ENCODE peak calls at places on chromosomes 16 and 17, in five cellular contexts. One of them, this sample, is unnamed.

GRCh38 chr16:7268182-7268581 is 64.5 kb upstream of the RBFOX1 start:
- DNase-seq in ovary: no peak
- DNase-seq in fibroblast of lung: no peak
- DNase-seq in thoracic aorta: no peak
- DNase-seq in WERI-Rb-1: peak
- DNase-seq in this sample: no peak

GRCh38 chr17:78785663-78786057 is 3.6 kb upstream of the CYTH1 start:
- DNase-seq in ovary: no peak
- DNase-seq in fibroblast of lung: no peak
- DNase-seq in thoracic aorta: no peak
- DNase-seq in WERI-Rb-1: no peak
- DNase-seq in this sample: no peak

GRCh38 chr17:17325228-17325627 is 22.1 kb downstream of the NT5M start:
- DNase-seq in ovary: no peak
- DNase-seq in fibroblast of lung: no peak
- DNase-seq in thoracic aorta: no peak
- DNase-seq in WERI-Rb-1: no peak
- DNase-seq in this sample: peak

GRCh38 chr16:53022374-53022773 is 30.3 kb downstream of the CHD9NB start:
- DNase-seq in ovary: peak
- DNase-seq in fibroblast of lung: peak
- DNase-seq in thoracic aorta: no peak
- DNase-seq in WERI-Rb-1: peak
- DNase-seq in this sample: no peak

GRCh38 chr17:31654936-31655335 is 204.1 kb downstream of the COPRS start:
- DNase-seq in ovary: no peak
- DNase-seq in fibroblast of lung: no peak
- DNase-seq in thoracic aorta: no peak
- DNase-seq in WERI-Rb-1: no peak
- DNase-seq in this sample: no peak

GRCh38 chr16:86403541-86404163 is 106.7 kb upstream of the FOXF1 start:
- DNase-seq in ovary: no peak
- DNase-seq in fibroblast of lung: no peak
- DNase-seq in thoracic aorta: no peak
- DNase-seq in WERI-Rb-1: no peak
- DNase-seq in this sample: no peak

GRCh38 chr16:11402051-11402744 is 56.9 kb downstream of the RMI2 start:
- DNase-seq in ovary: peak
- DNase-seq in fibroblast of lung: no peak
- DNase-seq in thoracic aorta: no peak
- DNase-seq in WERI-Rb-1: no peak
- DNase-seq in this sample: no peak

GRCh38 chr16:1734816-1735215 is 28.8 kb downstream of the MAPK8IP3 start:
- DNase-seq in ovary: no peak
- DNase-seq in fibroblast of lung: no peak
- DNase-seq in thoracic aorta: no peak
- DNase-seq in WERI-Rb-1: no peak
- DNase-seq in this sample: no peak

GRCh38 chr16:87636050-87636684 is 33.9 kb downstream of the JPH3 start:
- DNase-seq in ovary: peak
- DNase-seq in fibroblast of lung: peak
- DNase-seq in thoracic aorta: peak
- DNase-seq in WERI-Rb-1: peak
- DNase-seq in this sample: peak

GRCh38 chr17:71342726-71343125 is 778.1 kb upstream of the SOX9 start:
- DNase-seq in ovary: no peak
- DNase-seq in fibroblast of lung: peak
- DNase-seq in thoracic aorta: no peak
- DNase-seq in WERI-Rb-1: no peak
- DNase-seq in this sample: no peak

GRCh38 chr17:41393826-41394225 is 3.6 kb downstream of the KRT31 start:
- DNase-seq in ovary: no peak
- DNase-seq in fibroblast of lung: no peak
- DNase-seq in thoracic aorta: no peak
- DNase-seq in WERI-Rb-1: no peak
- DNase-seq in this sample: no peak

GRCh38 chr16:89373355-89374110 is 116.8 kb downstream of the ANKRD11 start:
- DNase-seq in ovary: peak
- DNase-seq in fibroblast of lung: peak
- DNase-seq in thoracic aorta: no peak
- DNase-seq in WERI-Rb-1: no peak
- DNase-seq in this sample: peak

GRCh38 chr17:16980813-16981731 is 9.2 kb upstream of the TNFRSF13B start:
- DNase-seq in ovary: no peak
- DNase-seq in fibroblast of lung: no peak
- DNase-seq in thoracic aorta: no peak
- DNase-seq in WERI-Rb-1: no peak
- DNase-seq in this sample: peak

GRCh38 chr17:48153711-48154642 is 46.4 kb downstream of the SNX11 start:
- DNase-seq in ovary: no peak
- DNase-seq in fibroblast of lung: peak
- DNase-seq in thoracic aorta: no peak
- DNase-seq in WERI-Rb-1: peak
- DNase-seq in this sample: no peak

GRCh38 chr17:39926588-39927100 is 757 bp downstream of the ORMDL3 start:
- DNase-seq in ovary: peak
- DNase-seq in fibroblast of lung: peak
- DNase-seq in thoracic aorta: no peak
- DNase-seq in WERI-Rb-1: peak
- DNase-seq in this sample: no peak

GRCh38 chr17:19386276-19386863 is 620 bp downstream of the MFAP4 start:
- DNase-seq in ovary: peak
- DNase-seq in fibroblast of lung: peak
- DNase-seq in thoracic aorta: no peak
- DNase-seq in WERI-Rb-1: no peak
- DNase-seq in this sample: peak

GRCh38 chr17:7634384-7634783 is 4.4 kb downstream of the SHBG start:
- DNase-seq in ovary: peak
- DNase-seq in fibroblast of lung: peak
- DNase-seq in thoracic aorta: no peak
- DNase-seq in WERI-Rb-1: peak
- DNase-seq in this sample: no peak

GRCh38 chr16:67701420-67701819 is 17.7 kb downstream of the GFOD2 start:
- DNase-seq in ovary: no peak
- DNase-seq in fibroblast of lung: no peak
- DNase-seq in thoracic aorta: no peak
- DNase-seq in WERI-Rb-1: no peak
- DNase-seq in this sample: no peak

GRCh38 chr16:67697407-67697806 is 21.7 kb downstream of the GFOD2 start:
- DNase-seq in ovary: no peak
- DNase-seq in fibroblast of lung: no peak
- DNase-seq in thoracic aorta: no peak
- DNase-seq in WERI-Rb-1: no peak
- DNase-seq in this sample: no peak

GRCh38 chr16:67697813-67698212 is 21.3 kb downstream of the GFOD2 start:
- DNase-seq in ovary: no peak
- DNase-seq in fibroblast of lung: no peak
- DNase-seq in thoracic aorta: no peak
- DNase-seq in WERI-Rb-1: no peak
- DNase-seq in this sample: no peak

GRCh38 chr16:67702130-67702529 is 17.0 kb downstream of the GFOD2 start:
- DNase-seq in ovary: no peak
- DNase-seq in fibroblast of lung: no peak
- DNase-seq in thoracic aorta: no peak
- DNase-seq in WERI-Rb-1: no peak
- DNase-seq in this sample: no peak

DNA sequence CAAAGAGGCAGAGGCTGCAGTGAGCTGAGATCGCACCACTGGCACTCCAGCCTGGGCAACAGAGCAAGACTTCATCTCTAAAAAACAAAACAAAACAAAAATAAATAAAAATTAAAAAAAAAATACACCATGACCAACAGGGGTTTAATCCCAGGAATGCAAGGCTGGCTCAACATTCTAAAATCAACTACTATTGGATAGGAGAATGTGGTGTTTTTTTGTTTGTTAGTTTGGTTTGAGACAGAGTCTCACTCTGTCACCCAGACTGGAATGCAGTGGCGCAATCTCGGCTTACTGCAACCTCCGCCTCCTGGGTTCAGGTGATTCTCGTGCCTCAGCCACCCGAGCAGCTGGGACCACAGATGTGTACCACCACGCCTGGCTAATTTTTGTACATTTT is 19.9 kb downstream of the GFOD2 start:
- DNase-seq in ovary: no peak
- DNase-seq in fibroblast of lung: no peak
- DNase-seq in thoracic aorta: no peak
- DNase-seq in WERI-Rb-1: no peak
- DNase-seq in this sample: no peak
- H3K4me3 ChIP-seq in ovary: no peak
- H3K4me3 ChIP-seq in fibroblast of lung: no peak
- H3K4me3 ChIP-seq in thoracic aorta: no peak
- H3K4me3 ChIP-seq in WERI-Rb-1: no peak
- H3K4me3 ChIP-seq in this sample: no peak

DNA sequence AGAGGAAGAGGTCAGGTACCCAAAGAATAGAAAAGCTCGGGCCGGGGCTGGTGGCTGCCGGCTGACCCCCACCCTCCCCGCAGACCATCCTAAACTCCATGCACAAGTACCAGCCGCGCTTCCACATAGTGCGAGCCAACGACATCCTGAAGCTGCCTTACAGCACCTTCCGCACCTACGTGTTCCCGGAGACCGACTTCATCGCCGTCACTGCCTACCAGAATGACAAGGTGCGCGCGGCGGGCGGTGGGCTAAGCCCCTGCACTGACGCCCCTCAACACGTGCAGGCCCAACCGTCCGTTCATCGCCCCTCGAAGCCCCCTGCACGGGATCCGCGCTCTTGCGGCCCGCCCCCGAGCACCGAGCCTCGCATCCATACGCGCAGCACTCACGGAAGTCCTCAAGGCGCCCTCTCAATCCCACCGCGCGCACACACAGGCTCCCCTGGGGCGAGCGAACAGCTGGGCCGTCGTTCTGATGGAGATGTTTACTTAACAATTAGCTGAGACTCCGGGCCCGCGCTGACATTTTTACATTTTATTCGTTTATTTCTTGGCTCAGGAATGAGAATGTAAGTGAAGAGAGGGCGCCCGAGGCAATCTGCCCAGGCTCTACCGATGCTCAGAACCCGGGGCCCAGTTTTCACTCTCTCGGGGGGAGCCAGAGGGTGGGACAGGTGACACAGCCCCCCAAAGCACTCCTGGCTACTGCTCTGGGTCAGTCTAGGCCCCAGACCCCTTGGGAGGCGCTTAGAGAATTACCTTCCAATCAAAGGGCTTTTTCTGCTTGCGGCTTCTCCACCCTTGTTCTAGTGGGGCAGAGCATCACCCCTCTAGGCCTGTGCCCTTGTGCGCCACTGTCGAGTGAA is 3.6 kb downstream of the TBX2 start:
- DNase-seq in ovary: no peak
- DNase-seq in fibroblast of lung: no peak
- DNase-seq in thoracic aorta: no peak
- DNase-seq in WERI-Rb-1: no peak
- DNase-seq in this sample: no peak
- H3K4me3 ChIP-seq in ovary: no peak
- H3K4me3 ChIP-seq in fibroblast of lung: peak
- H3K4me3 ChIP-seq in thoracic aorta: peak
- H3K4me3 ChIP-seq in WERI-Rb-1: no peak
- H3K4me3 ChIP-seq in this sample: peak

DNA sequence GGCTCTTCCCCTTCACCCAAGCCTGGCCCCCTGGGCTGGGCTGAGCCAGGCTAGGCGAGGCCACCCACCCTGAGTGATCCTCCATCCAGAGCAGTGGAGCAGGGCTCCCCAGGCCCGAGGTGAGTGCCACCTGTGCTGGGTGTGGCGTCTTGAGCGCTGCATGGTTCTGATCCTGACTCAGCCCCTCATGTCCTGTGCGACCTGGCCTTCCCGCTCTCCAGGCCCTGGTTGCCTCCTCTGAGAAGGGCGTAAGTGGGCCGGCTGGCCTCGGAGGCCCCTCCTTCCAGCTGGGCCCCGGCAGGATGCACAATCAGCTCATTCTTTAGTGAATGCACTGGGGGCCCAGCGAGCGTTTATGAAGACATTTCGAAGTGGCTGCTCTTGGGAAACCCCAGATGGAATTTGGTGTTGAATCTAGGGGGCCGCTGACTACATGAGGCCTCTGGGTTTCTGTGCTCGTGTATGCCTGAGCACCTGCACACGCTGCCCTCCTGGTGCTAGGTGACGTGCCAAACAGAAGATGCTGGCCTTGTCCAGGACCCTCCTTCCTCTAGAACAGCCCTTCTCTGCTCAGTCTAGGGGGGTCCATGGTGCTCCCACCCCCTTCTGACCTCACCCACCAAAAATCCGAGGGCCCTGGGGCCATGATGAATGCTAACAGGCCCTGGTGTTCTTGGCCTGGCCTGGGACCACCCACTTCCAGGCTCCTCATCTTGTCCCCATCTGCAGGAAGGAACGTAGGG is 3.7 kb upstream of the TMEM92 start:
- DNase-seq in ovary: peak
- DNase-seq in fibroblast of lung: peak
- DNase-seq in thoracic aorta: no peak
- DNase-seq in WERI-Rb-1: no peak
- DNase-seq in this sample: no peak
- H3K4me3 ChIP-seq in ovary: no peak
- H3K4me3 ChIP-seq in fibroblast of lung: no peak
- H3K4me3 ChIP-seq in thoracic aorta: no peak
- H3K4me3 ChIP-seq in WERI-Rb-1: no peak
- H3K4me3 ChIP-seq in this sample: no peak

DNA sequence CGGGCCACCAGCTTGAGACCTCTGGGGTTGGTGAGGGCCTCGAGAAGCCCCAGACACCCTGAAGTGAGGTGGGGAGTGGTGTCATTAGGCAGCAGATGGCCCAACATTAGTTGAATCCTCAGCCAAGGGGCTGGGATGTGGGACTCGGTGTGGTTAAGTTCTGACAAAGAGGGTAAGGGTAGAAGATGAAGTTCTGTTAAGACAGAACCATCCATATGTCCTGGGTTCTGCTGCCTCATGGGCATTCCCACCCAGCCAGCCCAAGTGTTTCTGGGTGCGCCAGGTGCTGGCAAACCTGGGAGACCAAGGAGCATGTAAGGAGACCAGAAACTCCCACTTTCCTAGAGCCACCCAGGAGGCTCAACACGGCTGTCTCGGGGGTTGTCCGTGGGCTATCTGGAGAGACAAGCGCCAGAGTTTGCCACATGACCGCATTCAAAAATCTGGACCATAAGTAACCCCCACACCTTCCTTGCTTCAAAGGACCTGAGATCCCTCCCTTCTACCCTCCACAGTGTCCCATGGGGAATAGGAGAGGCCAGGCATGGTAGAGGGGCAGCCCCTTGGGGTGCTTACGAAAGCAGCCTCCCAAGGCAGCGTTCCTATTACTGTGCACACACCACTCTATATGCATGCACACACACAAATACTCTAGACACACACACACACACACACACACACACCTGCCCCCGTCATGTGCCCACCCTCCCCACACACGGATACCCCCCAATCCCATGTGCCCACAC is 128.7 kb downstream of the C16orf78 start:
- DNase-seq in ovary: no peak
- DNase-seq in fibroblast of lung: no peak
- DNase-seq in thoracic aorta: no peak
- DNase-seq in WERI-Rb-1: no peak
- DNase-seq in this sample: peak
- H3K4me3 ChIP-seq in ovary: no peak
- H3K4me3 ChIP-seq in fibroblast of lung: no peak
- H3K4me3 ChIP-seq in thoracic aorta: no peak
- H3K4me3 ChIP-seq in WERI-Rb-1: no peak
- H3K4me3 ChIP-seq in this sample: no peak